ENCODE peak calls at places on chromosomes 7 and 10, in nine cellular contexts. One of them, this sample, is unnamed.

GRCh38 chr10:28492093-28492492 is 40.8 kb upstream of the WAC start:
- DNase-seq in NCI-H2081: no peak
- DNase-seq in CD8-positive, alpha-beta T cell: no peak
- DNase-seq in uterus: no peak
- DNase-seq in effector memory CD4-positive, alpha-beta T cell: no peak
- DNase-seq in NCI-H446 treated with DMSO at 0.1 percent for 48 hours: no peak
- DNase-seq in AG04449: no peak
- DNase-seq in left lung: no peak
- DNase-seq in CD4-positive, alpha-beta T cell: no peak
- DNase-seq in this sample: no peak

GRCh38 chr10:98202378-98202777 is 65.6 kb downstream of the LOXL4 start:
- DNase-seq in NCI-H2081: no peak
- DNase-seq in CD8-positive, alpha-beta T cell: no peak
- DNase-seq in uterus: no peak
- DNase-seq in effector memory CD4-positive, alpha-beta T cell: no peak
- DNase-seq in NCI-H446 treated with DMSO at 0.1 percent for 48 hours: no peak
- DNase-seq in AG04449: no peak
- DNase-seq in left lung: no peak
- DNase-seq in CD4-positive, alpha-beta T cell: no peak
- DNase-seq in this sample: no peak

GRCh38 chr10:132579027-132579859 is 41.7 kb downstream of the INPP5A start:
- DNase-seq in NCI-H2081: no peak
- DNase-seq in CD8-positive, alpha-beta T cell: peak; percentile 27
- DNase-seq in uterus: no peak
- DNase-seq in effector memory CD4-positive, alpha-beta T cell: no peak
- DNase-seq in NCI-H446 treated with DMSO at 0.1 percent for 48 hours: no peak
- DNase-seq in AG04449: no peak
- DNase-seq in left lung: peak; percentile 71
- DNase-seq in CD4-positive, alpha-beta T cell: no peak
- DNase-seq in this sample: no peak

GRCh38 chr10:105597297-105597696 is 956.2 kb downstream of the SORCS3 start:
- DNase-seq in NCI-H2081: no peak
- DNase-seq in CD8-positive, alpha-beta T cell: no peak
- DNase-seq in uterus: no peak
- DNase-seq in effector memory CD4-positive, alpha-beta T cell: no peak
- DNase-seq in NCI-H446 treated with DMSO at 0.1 percent for 48 hours: no peak
- DNase-seq in AG04449: no peak
- DNase-seq in left lung: no peak
- DNase-seq in CD4-positive, alpha-beta T cell: no peak
- DNase-seq in this sample: no peak

GRCh38 chr10:29668628-29669027 is 33.9 kb upstream of the SVIL start:
- DNase-seq in NCI-H2081: no peak
- DNase-seq in CD8-positive, alpha-beta T cell: no peak
- DNase-seq in uterus: no peak
- DNase-seq in effector memory CD4-positive, alpha-beta T cell: no peak
- DNase-seq in NCI-H446 treated with DMSO at 0.1 percent for 48 hours: no peak
- DNase-seq in AG04449: no peak
- DNase-seq in left lung: no peak
- DNase-seq in CD4-positive, alpha-beta T cell: no peak
- DNase-seq in this sample: no peak

GRCh38 chr10:70974351-70974901 is 86.1 kb upstream of the PCBD1 start:
- DNase-seq in NCI-H2081: no peak
- DNase-seq in CD8-positive, alpha-beta T cell: no peak
- DNase-seq in uterus: no peak
- DNase-seq in effector memory CD4-positive, alpha-beta T cell: no peak
- DNase-seq in NCI-H446 treated with DMSO at 0.1 percent for 48 hours: peak; percentile 2
- DNase-seq in AG04449: no peak
- DNase-seq in left lung: no peak
- DNase-seq in CD4-positive, alpha-beta T cell: no peak
- DNase-seq in this sample: no peak

GRCh38 chr7:94421711-94422110 is 27.0 kb downstream of the COL1A2 start:
- DNase-seq in NCI-H2081: no peak
- DNase-seq in CD8-positive, alpha-beta T cell: no peak
- DNase-seq in uterus: no peak
- DNase-seq in effector memory CD4-positive, alpha-beta T cell: no peak
- DNase-seq in NCI-H446 treated with DMSO at 0.1 percent for 48 hours: no peak
- DNase-seq in AG04449: no peak
- DNase-seq in left lung: no peak
- DNase-seq in CD4-positive, alpha-beta T cell: no peak
- DNase-seq in this sample: no peak

GRCh38 chr7:146116452-146117219 is at the start of gene CNTNAP2:
- DNase-seq in NCI-H2081: peak; percentile 69
- DNase-seq in CD8-positive, alpha-beta T cell: no peak
- DNase-seq in uterus: no peak
- DNase-seq in effector memory CD4-positive, alpha-beta T cell: no peak
- DNase-seq in NCI-H446 treated with DMSO at 0.1 percent for 48 hours: peak; percentile 79
- DNase-seq in AG04449: no peak
- DNase-seq in left lung: peak; percentile 50
- DNase-seq in CD4-positive, alpha-beta T cell: no peak
- DNase-seq in this sample: peak; percentile 78

GRCh38 chr7:76202666-76203030 is 952 bp downstream of the SRRM3 start:
- DNase-seq in NCI-H2081: peak; percentile 10
- DNase-seq in CD8-positive, alpha-beta T cell: no peak
- DNase-seq in uterus: no peak
- DNase-seq in effector memory CD4-positive, alpha-beta T cell: no peak
- DNase-seq in NCI-H446 treated with DMSO at 0.1 percent for 48 hours: no peak
- DNase-seq in AG04449: no peak
- DNase-seq in left lung: no peak
- DNase-seq in CD4-positive, alpha-beta T cell: no peak
- DNase-seq in this sample: peak; percentile 7

GRCh38 chr7:110762514-110762913 is 328.4 kb upstream of the LRRN3 start:
- DNase-seq in NCI-H2081: no peak
- DNase-seq in CD8-positive, alpha-beta T cell: no peak
- DNase-seq in uterus: no peak
- DNase-seq in effector memory CD4-positive, alpha-beta T cell: no peak
- DNase-seq in NCI-H446 treated with DMSO at 0.1 percent for 48 hours: no peak
- DNase-seq in AG04449: no peak
- DNase-seq in left lung: no peak
- DNase-seq in CD4-positive, alpha-beta T cell: no peak
- DNase-seq in this sample: no peak